ENCODE peak calls at places on chromosomes 13 and 19, in nine cellular contexts. B, U, H, T, N, I, V, M and A are unnamed samples.

GRCh38 chr13:39108746-39109145 is 70.5 kb downstream of the NHLRC3 start:
- DNase-seq in U (no peak), T (no peak), I (no peak), M (no peak), V (no peak), N (no peak), B (no peak), H (no peak), A (no peak)

GRCh38 chr13:26772531-26772930 is 11.9 kb upstream of the GPR12 start:
- DNase-seq in I (no peak), V (no peak), M (no peak), T (no peak), U (no peak), B (no peak), N (no peak), H (no peak), A (no peak)

GRCh38 chr13:75364131-75364713 is 117.7 kb downstream of the TBC1D4 start:
- DNase-seq in N (no peak), U (no peak), I (no peak), V (no peak), H (no peak), M (no peak), B (peak), T (no peak), A (no peak)

GRCh38 chr13:71867101-71867814 is at the start of gene DACH1:
- DNase-seq in M (peak), I (no peak), U (no peak), V (peak), T (no peak), B (peak), H (no peak), N (peak), A (peak)

GRCh38 chr19:13077233-13077632 is 25.4 kb downstream of the LYL1 start:
- DNase-seq in V (no peak), U (no peak), N (no peak), B (no peak), M (peak), I (no peak), T (no peak), H (no peak), A (no peak)

GRCh38 chr13:27919934-27920676 is at the start of gene PDX1:
- DNase-seq in U (no peak), I (no peak), M (no peak), H (no peak), N (peak), V (peak), T (no peak), B (no peak), A (no peak)

GRCh38 chr13:109385161-109385560 is 401.2 kb downstream of the IRS2 start:
- DNase-seq in V (no peak), I (no peak), N (no peak), B (peak), T (no peak), U (no peak), M (no peak), H (no peak), A (no peak)

GRCh38 chr19:33205110-33205509 is 11.0 kb downstream of the LRP3 start:
- DNase-seq in T (no peak), V (no peak), U (no peak), M (no peak), B (no peak), I (no peak), H (no peak), N (no peak), A (no peak)

GRCh38 chr13:28541966-28542365 is 47.0 kb upstream of the FLT1 start:
- DNase-seq in T (no peak), N (no peak), B (no peak), H (no peak), I (no peak), V (no peak), U (no peak), M (no peak), A (no peak)

GRCh38 chr19:5339950-5340636 is 519 bp downstream of the PTPRS start:
- DNase-seq in N (no peak), T (no peak), V (no peak), B (peak), U (peak), I (no peak), M (no peak), H (no peak), A (no peak)

GRCh38 chr13:79226938-79227337 is 179.1 kb downstream of the RBM26 start:
- DNase-seq in V (no peak), N (no peak), T (no peak), B (no peak), H (no peak), U (no peak), I (no peak), M (no peak), A (no peak)

GRCh38 chr13:107284168-107284567 is 716.2 kb upstream of the ARGLU1 start:
- DNase-seq in N (no peak), I (no peak), V (no peak), T (no peak), M (no peak), U (no peak), H (no peak), B (no peak), A (no peak)

GRCh38 chr13:97339989-97340361 is 94.0 kb upstream of the RAP2A start:
- DNase-seq in T (no peak), M (no peak), I (no peak), U (no peak), H (no peak), V (no peak), B (no peak), N (no peak), A (no peak)

GRCh38 chr13:110397445-110397844 is 90.4 kb downstream of the COL4A2 start:
- DNase-seq in M (peak), T (no peak), H (no peak), U (no peak), N (no peak), V (no peak), I (no peak), B (peak), A (no peak)

GRCh38 chr19:11092181-11092538 is 2.9 kb downstream of the LDLR start:
- DNase-seq in U (no peak), B (peak), N (no peak), H (peak), V (no peak), I (no peak), T (no peak), M (no peak), A (no peak)

GRCh38 chr19:42450314-42450934 is 7.7 kb upstream of the CXCL17 start:
- DNase-seq in U (peak), V (peak), N (peak), H (peak), T (no peak), I (no peak), B (peak), M (peak), A (peak)

GRCh38 chr13:47708386-47708785 is 292.7 kb downstream of the SUCLA2 start:
- DNase-seq in M (no peak), H (no peak), N (no peak), B (peak), I (no peak), U (no peak), V (no peak), T (no peak), A (no peak)

GRCh38 chr19:7500811-7501450 is 12.1 kb upstream of the PEX11G start:
- DNase-seq in N (no peak), T (no peak), U (no peak), H (no peak), M (peak), V (no peak), I (no peak), B (peak), A (peak)

GRCh38 chr13:35699805-35700204 is 223.3 kb upstream of the MAB21L1 start:
- DNase-seq in M (no peak), T (no peak), I (no peak), N (no peak), H (no peak), U (no peak), V (no peak), B (peak), A (no peak)

GRCh38 chr13:24671367-24672117 is 8.7 kb upstream of the ATP12A start:
- DNase-seq in V (no peak), U (no peak), I (no peak), B (peak), M (no peak), H (no peak), T (peak), N (no peak), A (no peak)

GRCh38 chr13:46321494-46322225 is 65.4 kb downstream of the RUBCNL start:
- DNase-seq in H (peak), N (peak), I (peak), M (peak), B (peak), U (peak), V (peak), T (no peak), A (peak)

GRCh38 chr19:32901504-32902161 is 32.1 kb upstream of the SLC7A9 start:
- DNase-seq in M (no peak), H (no peak), T (no peak), U (no peak), I (no peak), V (no peak), N (no peak), B (peak), A (no peak)

GRCh38 chr19:55632463-55632834 is 8.1 kb upstream of the ZNF784 start:
- DNase-seq in N (no peak), I (peak), M (peak), U (peak), V (peak), H (peak), T (peak), B (peak), A (peak)

GRCh38 chr13:110416131-110416584 is 109.1 kb downstream of the COL4A2 start:
- DNase-seq in M (no peak), V (no peak), I (no peak), H (no peak), N (no peak), T (no peak), B (no peak), U (no peak), A (no peak)

GRCh38 chr19:6613711-6614110 is 22.8 kb upstream of the CD70 start:
- DNase-seq in T (no peak), V (no peak), B (peak), H (no peak), U (no peak), N (no peak), I (no peak), M (no peak), A (no peak)

GRCh38 chr19:8342684-8343482 is at the start of gene KANK3:
- DNase-seq in I (no peak), U (peak), B (peak), T (peak), M (peak), V (peak), N (peak), H (peak), A (no peak)